ENCODE peak calls at places on chromosomes 16 and 17, in eight cellular contexts. B, E, V, P, C, N, M and O are unnamed samples.

GRCh38 chr17:30550512-30551273 is 73.5 kb downstream of the GOSR1 start:
- DNase-seq in N (peak; percentile 64), V (no peak), E (no peak), P (no peak), B (peak; percentile 40), C (peak; percentile 19), M (no peak), O (no peak)

GRCh38 chr16:79713609-79714309 is 113.2 kb upstream of the MAF start:
- DNase-seq in M (no peak), P (no peak), E (no peak), B (no peak), C (no peak), V (no peak), N (no peak), O (no peak)

GRCh38 chr16:66342294-66342900 is 24.1 kb upstream of the CDH5 start:
- DNase-seq in M (peak; percentile 39), P (no peak), V (no peak), E (peak; percentile 47), N (peak; percentile 51), B (no peak), C (no peak), O (no peak)

GRCh38 chr17:9859781-9860180 is 34.1 kb downstream of the GLP2R start:
- DNase-seq in B (no peak), C (no peak), N (no peak), P (no peak), M (no peak), V (no peak), E (no peak), O (no peak)

GRCh38 chr16:8887952-8888560 is 5.9 kb downstream of the LITAFD start:
- DNase-seq in V (peak; percentile 87), C (peak; percentile 48), N (peak; percentile 48), B (no peak), E (no peak), M (no peak), P (no peak), O (no peak)

GRCh38 chr17:37610971-37611370 is 1.8 kb upstream of the SYNRG start:
- DNase-seq in M (no peak), E (no peak), N (no peak), P (no peak), C (no peak), V (no peak), B (no peak), O (no peak)

GRCh38 chr16:19907161-19907992 is 22.7 kb upstream of the GPRC5B start:
- DNase-seq in B (peak; percentile 62), C (peak; percentile 79), N (peak; percentile 82), P (peak; percentile 29), E (peak; percentile 73), M (peak; percentile 76), V (peak; percentile 77), O (no peak)

GRCh38 chr17:51435641-51436091 is 175.3 kb downstream of the UTP18 start:
- DNase-seq in V (no peak), P (no peak), C (peak; percentile 80), N (peak; percentile 62), B (peak; percentile 85), M (peak; percentile 7), E (peak; percentile 51), O (no peak)

GRCh38 chr16:85296859-85297698 is 184.8 kb upstream of the CIBAR2 start:
- DNase-seq in B (peak; percentile 31), V (no peak), C (peak; percentile 63), E (peak; percentile 17), M (no peak), P (no peak), N (peak; percentile 85), O (no peak)

GRCh38 chr16:14356064-14356463 is 274.0 kb downstream of the PARN start:
- DNase-seq in N (no peak), E (no peak), M (no peak), P (no peak), B (no peak), V (no peak), C (no peak), O (no peak)

GRCh38 chr17:80725532-80725931 is 180.9 kb downstream of the RPTOR start:
- DNase-seq in P (no peak), B (no peak), C (no peak), E (no peak), N (no peak), V (no peak), M (no peak), O (no peak)

GRCh38 chr16:66050991-66051390 is 315.5 kb upstream of the CDH5 start:
- DNase-seq in C (no peak), M (no peak), B (no peak), P (no peak), N (no peak), V (no peak), E (no peak), O (no peak)

GRCh38 chr17:60573139-60573975 is 26.6 kb upstream of the PPM1D start:
- DNase-seq in V (peak; percentile 37), P (no peak), C (no peak), M (no peak), E (peak; percentile 98), N (no peak), B (no peak), O (no peak)

GRCh38 chr16:56266981-56267607 is 75.8 kb downstream of the GNAO1 start:
- DNase-seq in E (no peak), V (peak; percentile 63), B (no peak), P (no peak), M (no peak), N (no peak), C (no peak), O (no peak)

GRCh38 chr17:31739300-31739699 is 119.7 kb downstream of the COPRS start:
- DNase-seq in P (no peak), M (no peak), C (no peak), V (no peak), E (no peak), B (no peak), N (no peak), O (no peak)

GRCh38 chr16:89697161-89697615 is 4.3 kb downstream of the SPATA2L start:
- DNase-seq in E (no peak), P (no peak), B (no peak), V (no peak), C (no peak), N (no peak), M (no peak), O (no peak)

DNA sequence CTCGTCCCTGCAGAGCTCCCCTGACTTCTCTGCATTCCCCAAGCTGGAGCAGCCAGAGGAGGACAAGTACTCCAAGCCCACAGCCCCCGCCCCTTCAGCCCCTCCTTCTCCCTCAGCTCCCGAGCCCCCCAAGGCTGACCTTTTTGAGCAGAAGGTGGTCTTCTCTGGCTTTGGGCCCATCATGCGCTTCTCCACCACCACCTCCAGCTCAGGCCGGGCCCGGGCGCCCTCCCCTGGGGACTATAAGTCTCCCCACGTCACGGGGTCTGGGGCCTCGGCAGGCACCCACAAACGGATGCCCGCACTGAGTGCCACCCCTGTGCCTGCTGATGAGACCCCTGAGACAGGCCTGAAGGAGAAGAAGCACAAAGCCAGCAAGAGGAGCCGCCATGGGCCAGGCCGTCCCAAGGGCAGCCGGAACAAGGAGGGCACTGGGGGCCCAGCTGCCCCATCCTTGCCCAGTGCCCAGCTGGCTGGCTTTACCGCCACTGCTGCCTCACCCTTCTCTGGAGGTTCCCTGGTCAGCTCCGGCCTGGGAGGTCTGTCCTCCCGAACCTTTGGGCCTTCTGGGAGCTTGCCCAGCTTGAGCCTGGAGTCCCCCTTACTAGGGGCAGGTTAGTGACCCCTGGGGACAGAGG is 11.4 kb downstream of the MLLT6 start:
- DNase-seq in V (no peak), E (no peak), M (no peak), N (no peak), P (no peak), B (no peak), C (no peak), O (peak; percentile 67)
- TF ChIP-seq POLR2A in V (no peak), E (no peak), M (no peak), N (no peak), P (no peak), B (no peak), C (no peak), O (no peak)

DNA sequence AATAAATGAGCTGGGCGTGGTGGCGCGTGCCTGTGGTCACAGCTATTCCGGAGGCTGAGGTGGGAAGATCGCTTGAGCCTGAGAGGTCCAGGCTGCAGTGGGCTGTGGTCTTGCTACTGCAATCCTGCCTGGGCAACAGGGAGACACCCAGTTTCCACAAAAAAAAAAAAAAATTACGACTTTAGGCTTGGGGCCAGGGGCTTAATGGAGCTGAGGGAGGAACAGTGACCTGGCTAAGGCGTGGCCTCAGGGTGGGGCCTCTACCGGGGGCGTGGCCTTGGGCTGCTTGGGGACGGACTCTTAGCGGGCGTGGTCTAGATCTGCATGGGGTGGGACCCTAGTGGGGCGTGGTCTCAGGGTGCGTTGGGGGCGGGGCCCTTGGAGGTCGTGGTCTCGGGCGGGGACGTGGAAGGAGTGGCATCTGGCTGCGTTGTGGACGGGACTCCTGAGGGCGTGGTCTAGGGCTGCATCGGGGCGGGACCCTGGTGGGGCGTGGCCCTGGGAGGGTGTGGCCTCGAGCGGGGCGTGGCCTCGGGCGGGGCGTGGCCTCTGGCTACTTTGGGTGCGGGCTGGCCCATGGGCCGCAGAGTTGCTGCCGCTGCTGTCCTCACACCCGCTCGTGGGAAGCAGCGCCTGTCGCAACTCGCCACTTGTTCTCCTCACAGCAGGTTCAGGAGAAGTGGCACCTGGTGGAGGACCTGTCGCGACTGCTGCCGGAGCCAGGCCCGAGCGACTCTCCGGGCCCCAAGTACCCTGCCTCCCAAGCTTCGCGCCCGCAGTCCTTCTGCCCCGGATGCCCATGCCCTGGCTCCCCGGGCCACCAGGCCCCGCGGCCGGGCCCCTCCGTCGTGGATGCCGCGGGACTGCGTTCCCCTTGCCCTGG is 5.8 kb upstream of the C17orf99 start:
- DNase-seq in E (peak; percentile 84), N (peak; percentile 99), P (peak; percentile 88), B (peak; percentile 100), V (peak; percentile 90), M (peak; percentile 98), C (peak; percentile 96), O (peak; percentile 98)
- TF ChIP-seq POLR2AphosphoS5 in E (peak; percentile 21), N (no peak), P (no peak), B (peak; percentile 67), V (no peak), M (peak; percentile 37), C (peak; percentile 71), O (no peak)

DNA sequence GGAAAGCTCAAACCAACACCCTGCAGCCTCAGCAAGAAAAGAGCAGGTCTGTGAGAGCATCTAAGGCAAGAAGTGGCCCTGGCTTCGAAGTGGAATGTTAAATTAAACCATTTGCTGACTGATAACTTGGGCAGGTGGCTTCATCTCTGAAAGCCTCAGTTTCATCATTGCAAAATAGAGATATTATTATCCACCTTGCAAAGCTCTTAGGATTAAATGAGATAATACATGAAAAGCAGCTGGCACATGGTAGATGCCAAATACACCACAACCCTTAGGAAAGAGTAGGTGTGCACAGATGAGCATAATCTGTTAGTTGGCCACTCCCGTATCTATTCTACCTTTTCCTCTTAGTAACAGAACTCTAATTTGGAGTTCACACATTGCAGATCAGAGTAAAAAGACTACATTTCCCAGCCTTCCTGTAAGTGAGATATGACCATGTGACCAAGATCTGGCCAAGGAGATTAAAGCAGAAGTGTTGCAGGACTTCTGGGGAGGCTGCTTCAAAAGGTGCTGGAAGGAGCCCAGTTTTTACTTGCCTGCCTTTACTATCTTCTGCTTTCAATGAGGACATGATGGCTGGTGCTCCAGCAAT is 288.7 kb downstream of the SOX9 start:
- DNase-seq in E (no peak), P (no peak), V (no peak), C (no peak), M (no peak), B (no peak), N (no peak), O (no peak)
- H3K4me3 ChIP-seq in E (no peak overlapping the region), P (no peak overlapping the region), V (no peak overlapping the region), C (no peak overlapping the region), M (no peak overlapping the region), B (no peak overlapping the region), N (no peak overlapping the region), O (no peak overlapping the region)

DNA sequence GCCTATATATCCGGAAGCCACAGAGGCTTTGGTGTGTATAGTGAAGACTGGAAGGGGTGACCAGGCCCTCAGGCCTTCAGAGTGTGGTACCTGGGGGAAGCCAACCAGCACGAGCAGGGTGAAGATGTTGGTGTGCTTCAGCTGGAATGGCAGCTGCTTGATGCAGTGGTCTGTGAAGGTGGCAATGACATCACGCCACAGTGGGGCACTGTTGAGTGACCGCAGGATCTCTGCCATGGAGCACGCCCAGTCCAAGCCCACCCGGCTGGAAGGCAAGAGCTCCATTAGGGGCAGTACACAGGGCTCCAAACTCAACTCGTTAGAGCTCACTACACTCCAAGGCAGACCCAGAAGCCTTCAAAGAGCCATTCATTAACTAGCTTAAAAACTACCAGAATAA is 68.5 kb upstream of the ATP2A3 start:
- DNase-seq in E (no peak), M (no peak), P (no peak), V (no peak), C (no peak), B (no peak), N (no peak), O (no peak)
- TF ChIP-seq POLR2A in E (no peak), M (no peak), P (no peak), V (no peak), C (no peak), B (no peak), N (no peak), O (no peak)